ENCODE peak calls at places on chromosomes 12 and 14, in six cellular contexts. E is upper lobe of left lung, O is transverse colon, X is A549, W is sigmoid colon, R is stomach. B is an unnamed sample.

GRCh38 chr12:109998904-109999648 is at the start of gene ANKRD13A:
- DNase-seq in R (peak), O (peak), E (peak), W (peak), X (peak), B (peak)

GRCh38 chr12:131836714-131837397 is 8.7 kb downstream of the MMP17 start:
- DNase-seq in E (no peak), O (no peak), X (no peak), W (peak), R (no peak), B (no peak)

GRCh38 chr12:32400866-32401265 is 1.5 kb downstream of the FGD4 start:
- DNase-seq in X (no peak), W (no peak), R (no peak), O (no peak), E (no peak), B (no peak)

GRCh38 chr12:103758310-103759089 is 82.5 kb downstream of the NT5DC3 start:
- DNase-seq in X (no peak), W (no peak), R (no peak), E (no peak), O (no peak), B (no peak)

GRCh38 chr12:120445911-120446909 is at the start of the genes GATC and TRIAP1:
- DNase-seq in E (peak), R (peak), X (peak), W (peak), O (peak), B (peak)

GRCh38 chr12:46131729-46132128 is 137.1 kb downstream of the SLC38A1 start:
- DNase-seq in E (no peak), R (no peak), O (no peak), X (no peak), W (no peak), B (no peak)

GRCh38 chr12:47267571-47267970 is 187.8 kb upstream of the AMIGO2 start:
- DNase-seq in O (no peak), W (no peak), R (no peak), E (no peak), X (no peak), B (no peak)

GRCh38 chr14:103543721-103544626 is 15.0 kb downstream of the TRMT61A start:
- DNase-seq in X (no peak), R (no peak), E (peak), W (peak), O (peak), B (no peak)

GRCh38 chr12:58465418-58465817 is 454.9 kb downstream of the LRIG3 start:
- DNase-seq in O (no peak), E (no peak), W (no peak), X (no peak), R (no peak), B (no peak)

GRCh38 chr12:93198086-93198485 is 179.6 kb upstream of the NUDT4 start:
- DNase-seq in O (no peak), X (peak), W (no peak), E (no peak), R (no peak), B (no peak)

GRCh38 chr14:105294142-105294597 is 6.6 kb downstream of the BRF1 start:
- DNase-seq in X (no peak), W (no peak), E (peak), O (no peak), R (no peak), B (no peak)

DNA sequence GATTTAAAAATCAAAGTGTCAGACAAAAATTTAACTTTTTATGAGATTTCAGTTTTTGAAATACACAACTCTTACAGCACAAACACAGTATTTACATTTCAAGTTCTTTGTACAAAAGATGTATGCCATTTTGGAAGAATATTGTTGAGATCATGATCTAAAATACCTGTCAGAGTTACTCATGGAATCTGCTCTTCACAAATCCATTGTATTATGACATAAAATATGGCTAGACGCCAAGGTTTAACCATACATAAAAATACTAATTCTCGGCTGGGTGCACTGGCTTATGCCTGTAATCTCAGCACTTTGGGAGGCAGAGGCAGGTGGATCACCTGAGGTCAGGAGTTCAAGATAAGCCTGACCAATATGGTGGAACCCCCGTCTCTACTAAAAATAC is 6.2 kb upstream of the SYCP3 start:
- DNase-seq in W (no peak), X (no peak), O (no peak), E (no peak), R (no peak), B (no peak)
- H3K27ac ChIP-seq in W (no peak), X (no peak), O (no peak), E (no peak), R (no peak), B (no peak)

GRCh38 chr12:41680155-41680554 is 464.5 kb downstream of the GXYLT1 start:
- DNase-seq in O (no peak), E (no peak), R (no peak), W (no peak), X (no peak), B (no peak)

GRCh38 chr12:41683513-41683912 is 461.2 kb downstream of the GXYLT1 start:
- DNase-seq in O (no peak), W (no peak), E (no peak), X (no peak), R (no peak), B (no peak)

GRCh38 chr12:41684997-41685396 is 459.7 kb downstream of the GXYLT1 start:
- DNase-seq in R (no peak), O (no peak), W (no peak), E (no peak), X (no peak), B (no peak)

GRCh38 chr12:41683023-41683422 is 461.7 kb downstream of the GXYLT1 start:
- DNase-seq in O (no peak), W (no peak), E (no peak), R (no peak), X (no peak), B (no peak)

GRCh38 chr12:41681898-41682297 is 462.8 kb downstream of the GXYLT1 start:
- DNase-seq in R (no peak), O (no peak), W (no peak), E (no peak), X (no peak), B (no peak)
- TF ChIP-seq EP300 in R (no peak), O (no peak), W (no peak), E (no peak), X (no peak), B (no peak)

DNA sequence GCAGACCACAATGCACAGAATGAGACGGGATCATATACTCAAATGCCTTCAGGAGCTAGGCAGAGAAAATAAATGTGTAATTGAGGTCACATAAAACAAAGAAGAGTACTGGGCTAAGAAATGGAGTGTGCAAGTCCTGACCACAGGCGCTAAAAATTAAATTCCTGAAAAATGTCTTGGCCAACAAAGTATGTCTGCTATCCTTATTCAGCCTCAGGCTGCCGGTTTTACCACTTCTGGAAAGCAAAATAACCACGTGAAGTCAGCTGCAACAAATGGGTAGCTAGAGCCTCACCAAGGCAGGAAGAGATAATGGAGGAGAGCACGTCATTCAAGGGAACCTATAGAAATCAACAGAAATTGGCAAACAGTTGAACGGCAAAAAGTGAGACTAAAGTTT is 3.1 kb downstream of the PYGL start:
- DNase-seq in E (no peak), W (no peak), R (no peak), X (no peak), O (no peak), B (no peak)
- H3K27ac ChIP-seq in E (no peak), W (no peak), R (no peak), X (no peak), O (no peak), B (no peak)

GRCh38 chr14:68950111-68950510 is 29.0 kb downstream of the ACTN1 start:
- DNase-seq in R (no peak), W (no peak), X (no peak), O (no peak), E (no peak), B (no peak)

GRCh38 chr14:68955164-68955921 is 23.8 kb downstream of the ACTN1 start:
- DNase-seq in X (no peak), E (no peak), W (peak), O (no peak), R (no peak), B (no peak)

GRCh38 chr14:68951800-68952540 is 27.1 kb downstream of the ACTN1 start:
- DNase-seq in E (peak), W (peak), X (no peak), R (no peak), O (no peak), B (no peak)

GRCh38 chr14:68951051-68951797 is 27.9 kb downstream of the ACTN1 start:
- DNase-seq in X (peak), W (peak), E (peak), R (peak), O (peak), B (peak)

GRCh38 chr14:68952544-68953535 is 26.3 kb downstream of the ACTN1 start:
- DNase-seq in R (no peak), W (peak), E (no peak), O (no peak), X (no peak), B (no peak)
- TF ChIP-seq EP300 in R (no peak), W (peak), E (no peak), O (no peak), X (no peak), B (peak)

DNA sequence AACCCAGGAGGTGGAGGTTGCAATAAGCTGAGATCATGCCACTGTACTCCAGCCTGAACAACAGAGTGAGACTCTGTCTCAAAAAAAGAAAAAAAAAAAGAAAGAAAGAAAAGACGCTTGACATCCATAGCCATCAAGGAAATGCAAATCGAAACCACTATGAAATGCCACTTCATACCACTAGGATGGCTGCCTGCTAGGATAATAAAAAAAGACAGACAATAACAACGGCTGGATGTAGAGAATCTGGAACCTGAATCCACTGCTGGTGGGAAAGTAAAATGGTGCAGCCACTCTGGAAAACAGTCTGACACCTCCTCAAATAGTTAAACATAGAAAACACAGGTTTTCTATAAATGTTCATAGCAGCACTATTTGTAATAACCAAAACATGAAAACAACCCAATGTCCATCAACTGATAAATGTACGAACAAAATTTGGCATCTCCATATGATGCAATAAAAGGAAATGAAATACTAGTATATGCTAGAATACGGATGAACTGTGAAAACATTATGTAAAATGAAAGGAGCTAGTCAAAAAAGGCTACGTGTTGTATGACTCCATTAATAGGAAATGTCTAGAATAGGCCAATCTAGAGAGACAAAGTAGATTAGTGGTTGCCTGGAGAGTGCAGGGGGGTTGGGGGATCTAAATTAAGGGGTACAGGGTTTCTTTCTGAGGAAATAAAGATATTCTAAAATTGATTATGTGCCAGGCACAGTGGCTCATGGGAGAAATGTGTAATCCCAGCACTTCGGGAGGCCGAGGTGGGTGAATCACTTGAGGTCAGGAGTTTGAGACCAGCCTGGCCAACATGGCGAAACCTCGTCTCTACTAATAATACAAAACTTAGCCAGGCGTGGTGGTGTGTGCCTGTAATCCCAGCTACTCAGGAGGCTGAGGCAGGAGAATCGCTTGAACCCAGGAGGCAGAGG is 9.7 kb downstream of the WSB2 start:
- DNase-seq in E (no peak), O (no peak), X (no peak), R (no peak), W (no peak), B (no peak)
- H3K27ac ChIP-seq in E (peak), O (peak), X (peak), R (peak), W (peak), B (peak)

GRCh38 chr12:49130151-49131050 is 794 bp downstream of the TUBA1B start:
- DNase-seq in R (peak), O (peak), E (peak), W (peak), X (peak), B (peak)
- TF ChIP-seq EP300 in R (no peak), O (no peak), E (no peak), W (no peak), X (no peak), B (peak)

GRCh38 chr12:108565976-108566375 is 3.6 kb downstream of the ISCU start:
- DNase-seq in W (peak), R (peak), O (peak), X (peak), E (peak), B (no peak)
- H3K27ac ChIP-seq in W (peak), R (peak), O (peak), X (peak), E (peak), B (peak)

B was measured in tibial nerve.